ENCODE peak calls at places on chromosomes 13 and 19, in nine cellular contexts. M, Y, J, S, K, W, H, T and A are unnamed samples.

GRCh38 chr13:76387561-76387960 is 498.6 kb downstream of the KCTD12 start:
- DNase-seq in M (no peak), T (no peak), K (no peak), H (no peak), J (no peak), Y (no peak), S (no peak), W (no peak), A (no peak)

GRCh38 chr13:59444210-59444857 is 719.4 kb downstream of the DIAPH3 start:
- DNase-seq in K (peak; percentile 29), Y (no peak), S (no peak), T (no peak), J (no peak), W (no peak), H (no peak), M (no peak), A (no peak)

GRCh38 chr13:48662226-48662625 is 8.5 kb downstream of the CYSLTR2 start:
- DNase-seq in M (no peak), K (no peak), W (no peak), J (no peak), H (no peak), T (no peak), Y (no peak), S (no peak), A (no peak)

GRCh38 chr13:24865158-24865557 is 101.2 kb downstream of the RNF17 start:
- DNase-seq in J (no peak), K (no peak), Y (no peak), T (no peak), W (no peak), S (no peak), M (no peak), H (no peak), A (no peak)

GRCh38 chr13:108342369-108343289 is 73.1 kb downstream of the TNFSF13B start:
- DNase-seq in Y (no peak), W (no peak), H (no peak), J (no peak), S (peak; percentile 17), K (peak; percentile 14), M (no peak), T (no peak), A (peak; percentile 14)

GRCh38 chr19:58550362-58551122 is 4.4 kb downstream of the CHMP2A start:
- DNase-seq in K (no peak), W (no peak), H (no peak), S (no peak), Y (no peak), T (no peak), M (no peak), J (no peak), A (no peak)

GRCh38 chr13:39938591-39938990 is 283.1 kb downstream of the COG6 start:
- DNase-seq in M (no peak), K (no peak), H (no peak), Y (no peak), W (no peak), S (no peak), J (no peak), T (no peak), A (no peak)

GRCh38 chr19:28687296-28687695 is 525.7 kb downstream of the UQCRFS1 start:
- DNase-seq in S (no peak), W (no peak), Y (no peak), J (no peak), M (no peak), H (no peak), T (no peak), K (no peak), A (no peak)

GRCh38 chr19:36032251-36033104 is at the start of gene CLIP3:
- DNase-seq in T (peak; percentile 34), M (peak; percentile 85), Y (peak; percentile 91), S (peak; percentile 78), W (peak; percentile 80), K (peak; percentile 42), J (peak; percentile 56), H (peak; percentile 88), A (peak; percentile 81)

GRCh38 chr13:20721454-20722357 is 18.2 kb downstream of the IL17D start:
- DNase-seq in W (peak; percentile 82), M (peak; percentile 35), T (peak; percentile 38), S (peak; percentile 67), Y (no peak), K (peak; percentile 49), J (peak; percentile 46), H (peak; percentile 63), A (no peak)

GRCh38 chr13:32056316-32056715 is 24.7 kb downstream of the FRY start:
- DNase-seq in J (no peak), S (no peak), Y (no peak), T (no peak), H (no peak), K (no peak), M (no peak), W (no peak), A (no peak)

GRCh38 chr19:34733826-34734600 is at the start of gene ZNF181:
- DNase-seq in S (peak; percentile 95), M (peak; percentile 84), T (peak; percentile 87), J (peak; percentile 92), W (peak; percentile 94), H (peak; percentile 82), K (peak; percentile 87), Y (peak; percentile 89), A (peak; percentile 87)

DNA sequence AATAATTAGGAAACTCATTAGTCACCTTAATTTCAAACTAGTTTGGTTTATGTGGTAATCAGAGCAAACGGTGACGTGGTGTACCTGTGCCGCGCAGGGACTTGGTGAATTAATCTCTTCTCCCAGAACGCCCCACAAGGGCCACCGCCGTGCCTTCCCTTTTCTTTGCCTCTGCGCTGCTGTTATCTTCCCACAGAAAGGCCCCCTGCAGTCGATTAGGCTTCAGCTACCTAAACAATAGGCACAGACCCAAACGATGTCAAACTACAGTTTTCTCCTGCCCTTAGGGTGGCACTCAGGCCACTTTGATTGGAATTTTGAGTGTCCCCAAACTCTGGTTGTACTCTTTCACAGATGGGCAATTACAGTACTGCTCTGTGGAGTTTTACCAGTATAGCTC is 115.5 kb downstream of the GGACT start:
- DNase-seq in M (no peak), H (no peak), J (no peak), T (no peak), S (no peak), Y (no peak), K (no peak), W (no peak), A (no peak)
- TF ChIP-seq CTCF in M (no peak), H (no peak), J (no peak), T (no peak), S (no peak), Y (no peak), K (no peak), W (no peak), A (no peak)

GRCh38 chr13:99280166-99280565 is 22.0 kb upstream of the GPR18 start:
- DNase-seq in S (no peak), H (no peak), Y (no peak), K (peak; percentile 46), T (no peak), M (no peak), J (no peak), W (no peak), A (no peak)

GRCh38 chr13:99278199-99278598 is 20.0 kb upstream of the GPR18 start:
- DNase-seq in W (no peak), H (no peak), J (no peak), K (no peak), Y (no peak), M (no peak), S (no peak), T (no peak), A (no peak)

GRCh38 chr13:99277629-99278028 is 19.4 kb upstream of the GPR18 start:
- DNase-seq in T (no peak), S (no peak), H (no peak), M (no peak), J (no peak), W (no peak), Y (no peak), K (no peak), A (no peak)

GRCh38 chr13:99276706-99277105 is 18.5 kb upstream of the GPR18 start:
- DNase-seq in J (no peak), S (no peak), W (no peak), Y (no peak), M (no peak), K (no peak), T (no peak), H (no peak), A (no peak)

DNA sequence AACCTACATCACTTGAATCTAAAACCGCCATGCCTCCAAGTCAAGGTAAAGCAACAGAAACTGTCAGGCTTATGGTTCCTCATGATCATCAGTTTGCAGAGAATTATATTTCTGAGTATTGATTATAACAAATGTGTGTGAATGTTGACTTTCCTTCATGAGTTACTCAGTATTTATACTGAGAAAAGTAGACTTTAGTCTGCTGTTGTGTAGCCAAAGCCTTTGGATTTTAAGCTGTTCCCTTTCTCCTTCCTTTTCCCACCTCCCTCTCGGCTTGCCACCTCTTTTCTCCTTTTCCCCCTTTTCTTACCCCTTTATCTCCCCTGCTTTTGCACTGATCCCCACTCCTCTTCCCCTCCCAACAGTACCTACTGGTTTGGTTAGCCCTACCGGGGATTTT is 20.7 kb upstream of the GPR18 start:
- DNase-seq in K (no peak), Y (no peak), S (no peak), H (no peak), J (no peak), T (no peak), W (no peak), M (no peak), A (no peak)
- TF ChIP-seq CTCF in K (no peak), Y (no peak), S (no peak), H (no peak), J (no peak), T (no peak), W (no peak), M (no peak), A (no peak)

GRCh38 chr19:51292971-51293370 is 18.5 kb upstream of the IGLON5 start:
- DNase-seq in K (no peak), M (no peak), S (no peak), J (no peak), Y (no peak), W (no peak), H (no peak), T (no peak), A (no peak)
- TF ChIP-seq CTCF in K (no peak), M (no peak), S (no peak), J (no peak), Y (no peak), W (no peak), H (no peak), T (no peak), A (no peak)

DNA sequence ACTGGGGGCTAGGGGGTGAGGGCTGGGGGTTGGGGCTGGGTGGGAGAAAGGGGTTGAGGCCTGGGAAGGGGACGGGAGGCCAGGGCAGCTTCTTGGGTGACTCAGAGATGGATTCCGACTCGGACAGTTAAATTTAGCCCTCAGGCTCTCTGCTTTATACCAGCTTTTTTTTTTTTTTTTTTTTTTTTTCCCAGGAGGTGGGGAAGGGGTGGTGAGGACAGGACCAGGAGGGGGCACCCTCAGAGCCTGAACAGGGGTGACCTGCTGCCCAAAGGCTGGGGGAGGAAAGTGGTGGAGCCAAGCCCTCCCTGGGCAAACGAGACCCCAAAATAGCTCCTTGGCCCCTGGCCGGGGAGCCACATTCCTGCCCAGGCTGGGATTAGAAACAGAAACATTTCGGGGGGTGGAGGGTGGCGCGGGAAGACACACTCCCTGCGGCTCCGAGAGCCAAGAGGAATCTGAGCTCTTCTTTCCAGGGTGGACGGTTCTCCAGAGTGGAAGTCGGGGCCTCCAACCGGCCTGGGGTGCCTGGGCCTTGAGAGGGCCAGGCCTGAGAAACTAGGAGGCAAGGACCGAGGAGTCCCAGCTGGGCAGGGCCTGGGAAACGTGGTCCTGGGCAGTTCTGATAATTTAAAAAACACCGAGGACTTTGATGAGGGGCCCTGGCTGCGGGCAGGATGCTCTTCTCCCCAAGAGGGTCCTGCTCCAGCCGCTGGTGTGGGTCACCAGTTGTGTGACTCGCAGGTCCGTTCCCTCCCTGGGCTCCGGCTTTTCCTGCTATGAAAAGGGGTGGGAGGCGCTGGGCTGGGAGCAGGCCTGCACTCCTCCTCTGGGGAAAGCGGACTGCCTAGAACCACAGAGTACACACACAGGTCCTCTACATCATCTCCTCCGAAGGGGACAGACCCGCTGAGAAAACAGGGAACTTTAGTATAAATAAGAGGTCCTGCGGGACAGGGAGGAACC is 813 bp upstream of the DMPK start:
- DNase-seq in J (no peak), T (no peak), H (peak; percentile 72), W (peak; percentile 94), Y (no peak), M (no peak), K (peak; percentile 52), S (peak; percentile 48), A (no peak)
- TF ChIP-seq CTCF in J (no peak), T (no peak), H (no peak), W (no peak), Y (no peak), M (no peak), K (no peak), S (no peak), A (no peak)